ENCODE peak calls at places on chromosomes 13 and 19, in ten cellular contexts. Y is CD8-positive, alpha-beta T cell; R is caudate nucleus; F is mesenchymal stem cell; B is Panc1; S is breast epithelium; A is CD4-positive, alpha-beta T cell; O is stomach; P is neural progenitor cell; W is right lobe of liver. G is an unnamed sample.

GRCh38 chr13:71865858-71866172 is 1.2 kb downstream of the DACH1 start:
- DNase-seq in Y (no peak), R (no peak), F (peak), B (no peak), S (no peak), A (no peak), O (no peak), P (peak), W (peak), G (no peak)

GRCh38 chr13:109673477-109673876 is 112.9 kb downstream of the IRS2 start:
- DNase-seq in Y (no peak), R (no peak), F (peak), B (no peak), S (no peak), A (no peak), O (no peak), P (no peak), W (no peak), G (no peak)

GRCh38 chr13:28820099-28821051 is at the start of gene MTUS2:
- DNase-seq in Y (no peak), R (no peak), F (peak), B (no peak), S (no peak), A (no peak), O (no peak), P (peak), W (no peak), G (no peak)

GRCh38 chr19:1840541-1841115 is 7.7 kb downstream of the REXO1 start:
- DNase-seq in Y (no peak), R (no peak), F (no peak), B (no peak), S (no peak), A (no peak), O (no peak), P (peak), W (peak), G (no peak)

GRCh38 chr13:76516013-76516412 is 370.2 kb downstream of the KCTD12 start:
- DNase-seq in Y (no peak), R (no peak), F (peak), B (no peak), S (no peak), A (no peak), O (no peak), P (no peak), W (no peak), G (no peak)

GRCh38 chr13:37540228-37540627 is 58.3 kb downstream of the POSTN start:
- DNase-seq in Y (no peak), R (no peak), F (peak), B (no peak), S (no peak), A (no peak), O (no peak), P (no peak), W (no peak), G (no peak)

GRCh38 chr19:39157275-39157996 is 31.9 kb downstream of the PAK4 start:
- DNase-seq in Y (no peak), R (no peak), F (peak), B (no peak), S (no peak), A (no peak), O (no peak), P (no peak), W (no peak), G (no peak)

GRCh38 chr19:14449321-14449720 is 16.2 kb downstream of the PKN1 start:
- DNase-seq in Y (no peak), R (no peak), F (no peak), B (no peak), S (no peak), A (no peak), O (no peak), P (no peak), W (no peak), G (no peak)

GRCh38 chr13:99894105-99894504 is 77.5 kb downstream of the ZIC5 start:
- DNase-seq in Y (no peak), R (no peak), F (no peak), B (no peak), S (no peak), A (no peak), O (no peak), P (no peak), W (no peak), G (no peak)

GRCh38 chr13:71477735-71478134 is 389.3 kb downstream of the DACH1 start:
- DNase-seq in Y (no peak), R (no peak), F (no peak), B (peak), S (no peak), A (no peak), O (no peak), P (peak), W (no peak), G (no peak)

GRCh38 chr19:48639483-48640375 is 2.5 kb upstream of the DBP start:
- DNase-seq in Y (no peak), R (no peak), F (no peak), B (no peak), S (no peak), A (no peak), O (no peak), P (no peak), W (no peak), G (no peak)

GRCh38 chr13:69595181-69595580 is 512.4 kb upstream of the ATXN8OS start:
- DNase-seq in Y (no peak), R (no peak), F (no peak), B (no peak), S (no peak), A (no peak), O (no peak), P (no peak), W (no peak), G (no peak)

GRCh38 chr13:24512208-24513068 is at the start of gene PARP4:
- DNase-seq in Y (peak), R (peak), F (peak), B (peak), S (peak), A (peak), O (peak), P (peak), W (peak), G (peak)

GRCh38 chr13:42720116-42720857 is 61.1 kb upstream of the FAM216B start:
- DNase-seq in Y (no peak), R (no peak), F (peak), B (peak), S (no peak), A (no peak), O (peak), P (no peak), W (no peak), G (no peak)

GRCh38 chr19:46299004-46299509 is 2.2 kb downstream of the HIF3A start:
- DNase-seq in Y (no peak), R (peak), F (peak), B (no peak), S (peak), A (no peak), O (peak), P (no peak), W (peak), G (peak)

GRCh38 chr13:114108894-114109293 is 23.5 kb downstream of the RASA3 start:
- DNase-seq in Y (no peak), R (no peak), F (no peak), B (no peak), S (no peak), A (no peak), O (no peak), P (no peak), W (peak), G (peak)

GRCh38 chr19:20103091-20103501 is 25.3 kb downstream of the ZNF90 start:
- DNase-seq in Y (no peak), R (no peak), F (no peak), B (no peak), S (no peak), A (no peak), O (no peak), P (no peak), W (no peak), G (no peak)
- H3K27ac ChIP-seq in Y (no peak), R (no peak), F (no peak), B (no peak), S (no peak), A (no peak), O (no peak), P (no peak), W (no peak), G (no peak)

GRCh38 chr13:33197551-33197971 is 88.0 kb downstream of the STARD13 start:
- DNase-seq in Y (no peak), R (no peak), F (no peak), B (no peak), S (no peak), A (no peak), O (no peak), P (no peak), W (no peak), G (no peak)
- H3K27ac ChIP-seq in Y (no peak), R (no peak), F (no peak), B (no peak), S (no peak), A (no peak), O (peak), P (no peak), W (no peak), G (peak)

DNA sequence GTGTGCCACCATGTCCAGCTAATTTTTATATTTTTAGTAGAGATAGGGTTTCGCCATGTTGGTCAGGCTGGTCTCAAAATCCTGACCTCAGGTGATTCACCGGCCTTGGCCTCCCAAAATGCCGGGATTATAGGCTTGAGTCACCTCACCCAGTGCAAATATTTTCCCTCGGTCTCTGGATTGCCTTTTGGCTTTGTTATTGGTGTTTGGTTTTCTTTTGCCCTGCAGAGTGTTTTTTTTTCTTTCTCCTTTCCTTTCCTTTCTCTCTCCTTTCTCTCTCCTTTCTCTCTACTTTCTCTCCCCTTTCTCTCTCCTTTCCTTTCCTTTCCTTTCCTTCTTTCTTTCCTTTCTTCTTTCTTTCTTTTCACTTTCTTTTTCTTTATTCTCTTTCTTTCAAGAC is 33.2 kb downstream of the KDM4B start:
- DNase-seq in Y (no peak), R (no peak), F (peak), B (peak), S (no peak), A (no peak), O (no peak), P (no peak), W (peak), G (no peak)
- H3K27ac ChIP-seq in Y (no peak), R (no peak), F (no peak), B (no peak), S (no peak), A (no peak), O (peak), P (no peak), W (peak), G (no peak)

GRCh38 chr13:98324105-98324504 is 147.0 kb upstream of the RNF113B start:
- DNase-seq in Y (no peak), R (no peak), F (no peak), B (no peak), S (no peak), A (no peak), O (no peak), P (no peak), W (peak), G (no peak)

GRCh38 chr13:98327326-98328314 is 150.6 kb upstream of the RNF113B start:
- DNase-seq in Y (no peak), R (no peak), F (peak), B (no peak), S (no peak), A (no peak), O (no peak), P (peak), W (no peak), G (no peak)

GRCh38 chr13:98326274-98326673 is 149.2 kb upstream of the RNF113B start:
- DNase-seq in Y (no peak), R (no peak), F (no peak), B (no peak), S (no peak), A (no peak), O (no peak), P (no peak), W (no peak), G (no peak)

GRCh38 chr13:98328511-98328910 is 151.4 kb upstream of the RNF113B start:
- DNase-seq in Y (no peak), R (no peak), F (peak), B (no peak), S (no peak), A (no peak), O (no peak), P (peak), W (no peak), G (no peak)

GRCh38 chr13:98325724-98326123 is 148.7 kb upstream of the RNF113B start:
- DNase-seq in Y (no peak), R (no peak), F (no peak), B (no peak), S (peak), A (no peak), O (no peak), P (no peak), W (no peak), G (no peak)
- H3K27ac ChIP-seq in Y (no peak), R (no peak), F (no peak), B (no peak), S (peak), A (no peak), O (no peak), P (peak), W (no peak), G (no peak)

GRCh38 chr19:12784871-12785430 is 6.3 kb upstream of the JUNB start:
- DNase-seq in Y (no peak), R (no peak), F (peak), B (no peak), S (no peak), A (no peak), O (no peak), P (no peak), W (no peak), G (no peak)
- H3K27ac ChIP-seq in Y (peak), R (peak), F (no peak), B (peak), S (peak), A (peak), O (peak), P (no peak), W (peak), G (peak)

GRCh38 chr19:33580026-33580644 is 41.6 kb upstream of the CHST8 start:
- DNase-seq in Y (no peak), R (no peak), F (no peak), B (no peak), S (peak), A (no peak), O (peak), P (no peak), W (peak), G (no peak)
- H3K27ac ChIP-seq in Y (no peak), R (no peak), F (no peak), B (no peak), S (peak), A (no peak), O (no peak), P (no peak), W (no peak), G (no peak)

DNA sequence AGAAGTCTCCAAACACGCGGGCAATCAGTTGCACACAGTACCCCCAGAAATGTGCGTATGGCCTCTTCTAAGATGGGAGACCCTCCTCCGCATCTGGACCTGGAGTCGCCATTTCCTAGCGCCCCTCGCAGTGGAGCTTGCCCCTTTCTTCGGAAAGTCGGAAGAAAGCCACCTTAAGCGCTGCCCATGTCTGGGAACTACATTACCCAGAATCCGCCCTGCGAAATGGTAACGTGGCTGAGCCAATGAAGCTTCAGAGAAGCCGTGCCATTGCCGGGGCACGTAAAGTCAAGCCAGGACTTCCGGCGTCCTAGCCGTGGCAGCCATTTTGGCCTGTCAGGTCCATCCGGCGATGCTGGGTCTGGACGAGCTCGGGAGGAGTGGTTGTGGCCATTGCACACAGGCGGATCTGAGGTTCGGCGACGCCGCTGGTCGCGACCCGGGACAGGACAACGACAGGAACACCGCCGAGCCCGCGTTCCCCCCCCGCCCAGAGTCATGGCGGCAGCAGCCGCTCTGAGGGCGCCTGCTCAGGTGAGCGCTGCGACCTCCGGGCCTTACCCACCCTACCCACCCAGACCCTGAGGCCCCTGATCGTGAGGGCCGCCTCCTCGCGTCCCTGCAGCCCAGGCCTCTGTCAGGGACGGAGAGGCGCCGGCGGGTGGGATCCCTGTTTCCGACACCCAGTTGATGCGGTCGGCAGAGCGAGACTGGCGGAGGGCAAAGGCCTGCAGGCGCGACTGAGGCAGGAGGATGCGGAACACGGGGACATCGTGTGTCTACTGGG is at the start of gene ZNF586:
- DNase-seq in Y (peak), R (peak), F (peak), B (peak), S (peak), A (peak), O (peak), P (peak), W (peak), G (peak)
- H3K27ac ChIP-seq in Y (peak), R (peak), F (peak), B (peak), S (peak), A (peak), O (peak), P (no peak), W (peak), G (peak)

DNA sequence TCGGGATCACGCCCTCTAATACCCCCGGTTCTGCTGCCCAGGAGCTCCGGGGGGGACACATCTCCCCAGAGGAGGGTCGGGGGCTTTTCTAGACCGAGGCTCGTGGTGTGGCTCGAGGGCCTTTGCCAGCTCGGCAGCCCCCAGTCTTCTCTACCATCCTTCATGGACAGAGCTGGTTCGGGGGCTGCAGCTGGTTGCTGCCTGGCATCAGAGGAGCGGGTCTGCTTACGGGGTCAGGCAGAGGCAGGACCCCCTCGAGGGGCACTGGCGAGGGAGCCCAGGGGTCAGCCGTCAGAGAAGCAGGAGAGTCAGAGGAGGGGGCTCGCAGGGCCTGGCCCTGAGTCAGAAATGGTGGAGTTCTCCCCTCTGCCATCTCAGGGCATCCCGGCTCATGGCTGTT is 123.5 kb downstream of the KDM4B start:
- DNase-seq in Y (no peak), R (no peak), F (no peak), B (no peak), S (no peak), A (no peak), O (no peak), P (no peak), W (no peak), G (no peak)
- H3K27ac ChIP-seq in Y (no peak), R (no peak), F (no peak), B (no peak), S (peak), A (no peak), O (peak), P (no peak), W (no peak), G (peak)

GRCh38 chr19:57850553-57851017 is 926 bp downstream of the ZNF587 start:
- DNase-seq in Y (no peak), R (no peak), F (peak), B (no peak), S (no peak), A (no peak), O (peak), P (peak), W (no peak), G (no peak)
- H3K27ac ChIP-seq in Y (peak), R (no peak), F (peak), B (peak), S (peak), A (peak), O (peak), P (peak), W (no peak), G (no peak)

DNA sequence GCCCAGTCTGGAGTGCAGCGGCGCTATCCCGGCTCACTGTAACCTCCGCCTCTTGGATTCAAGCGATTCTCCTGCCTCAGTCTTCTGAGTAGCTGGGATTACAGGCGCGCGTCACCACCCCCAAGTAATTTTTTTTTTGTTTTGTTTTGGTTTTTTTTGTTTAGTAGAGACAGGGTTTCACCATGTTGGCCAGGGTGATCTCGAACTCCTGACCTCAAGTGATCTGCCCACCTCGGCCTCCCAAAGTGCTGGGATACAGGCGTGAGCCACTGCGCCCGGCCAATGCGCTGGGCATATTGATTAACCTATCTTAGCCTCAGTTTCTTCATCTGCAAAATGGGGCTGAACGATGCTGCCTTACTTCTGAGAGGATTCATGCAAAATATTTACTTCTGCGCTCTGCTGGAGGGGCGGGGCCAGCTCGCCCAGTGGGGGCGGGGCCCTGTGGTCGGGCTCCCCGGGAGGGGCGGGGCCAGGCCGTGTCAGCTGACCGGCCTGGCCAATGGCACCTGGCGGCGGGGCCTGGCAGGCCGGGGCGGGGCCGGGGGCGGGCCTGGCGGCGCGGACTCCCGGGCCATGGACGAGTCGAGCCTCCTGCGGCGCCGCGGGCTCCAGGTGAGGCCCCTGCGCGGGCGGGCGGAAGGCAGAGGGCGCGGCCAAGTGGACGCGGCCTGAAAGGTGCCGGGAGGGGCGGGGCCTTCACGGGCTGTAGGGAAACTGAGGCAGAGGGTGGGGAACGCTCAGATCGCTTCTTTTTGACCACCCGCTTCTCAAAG is at the start of gene MAST3:
- DNase-seq in Y (peak), R (peak), F (peak), B (no peak), S (peak), A (peak), O (peak), P (peak), W (peak), G (peak)
- H3K27ac ChIP-seq in Y (peak), R (peak), F (no peak), B (no peak), S (no peak), A (peak), O (peak), P (no peak), W (no peak), G (peak)